ENCODE peak calls at places on chromosomes 6 and 20, in five cellular contexts. W is RWPE1, B is BE2C, H is SK-N-SH, M is PC-3. D is an unnamed sample.

GRCh38 chr20:54063998-54064676 is 6.3 kb downstream of the BCAS1 start:
- DNase-seq in W (no peak), H (no peak), B (no peak), M (no peak), D (peak)

GRCh38 chr20:57968111-57968510 is 258.3 kb upstream of the PMEPA1 start:
- DNase-seq in M (no peak), B (no peak), W (no peak), H (no peak), D (no peak)

GRCh38 chr6:128265706-128266105 is 254.7 kb downstream of the PTPRK start:
- DNase-seq in H (no peak), W (no peak), M (no peak), B (no peak), D (no peak)

GRCh38 chr6:149942461-149942829 is 631 bp downstream of the ULBP2 start:
- DNase-seq in W (no peak), B (no peak), H (no peak), M (no peak), D (no peak)

GRCh38 chr6:112571486-112571885 is 224.4 kb downstream of the RFPL4B start:
- DNase-seq in M (peak), H (no peak), B (no peak), W (no peak), D (no peak)

GRCh38 chr6:43074847-43075741 is 1.0 kb upstream of the PTK7 start:
- DNase-seq in M (no peak), H (no peak), W (no peak), B (no peak), D (no peak)

GRCh38 chr20:51931321-51931720 is 129.0 kb upstream of the SALL4 start:
- DNase-seq in M (no peak), W (no peak), H (no peak), B (no peak), D (no peak)

GRCh38 chr6:158835616-158836221 is 16.6 kb upstream of the EZR start:
- DNase-seq in B (peak), W (no peak), H (no peak), M (no peak), D (no peak)

GRCh38 chr6:112802154-112802553 is 455.0 kb downstream of the RFPL4B start:
- DNase-seq in H (no peak), W (peak), M (peak), B (no peak), D (no peak)

GRCh38 chr20:60837386-60837785 is 414.7 kb upstream of the CDH4 start:
- DNase-seq in H (no peak), M (no peak), B (no peak), W (no peak), D (no peak)

GRCh38 chr20:47099749-47100515 is 205.3 kb downstream of the EYA2 start:
- DNase-seq in B (no peak), W (no peak), H (no peak), M (peak), D (no peak)

GRCh38 chr6:3270258-3270657 is 11.5 kb downstream of the PSMG4 start:
- DNase-seq in M (no peak), B (no peak), W (no peak), H (no peak), D (no peak)

DNA sequence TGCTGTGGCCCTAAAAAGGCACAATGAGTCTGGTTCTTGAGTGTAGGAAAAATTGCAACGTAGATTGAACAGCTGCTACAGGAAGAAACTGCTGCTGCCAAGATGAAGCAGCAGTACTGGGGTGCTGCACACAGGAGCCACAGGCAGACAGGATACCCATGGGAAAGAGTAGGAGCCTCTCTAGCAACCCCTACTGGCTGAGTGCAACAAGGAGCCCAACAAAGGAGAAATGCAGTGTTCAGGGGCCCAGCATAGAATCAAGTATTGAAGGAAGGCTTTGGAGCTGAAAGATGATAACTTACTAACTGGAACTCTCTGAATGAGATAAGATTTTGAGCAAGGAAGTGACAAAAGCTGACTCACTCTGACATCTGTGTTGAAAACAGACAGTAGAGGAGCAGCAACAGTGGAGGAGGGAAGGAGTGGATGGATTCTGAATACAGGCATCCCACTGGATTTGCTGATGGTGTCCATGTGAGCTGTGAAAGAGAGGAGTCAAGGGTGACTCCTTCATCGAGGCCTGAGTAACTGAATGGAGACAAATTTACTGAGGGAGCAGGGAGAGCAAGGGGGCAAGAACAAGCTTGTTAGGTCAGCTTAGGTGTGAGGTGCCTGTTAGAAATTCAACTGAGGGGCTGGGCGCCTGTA is 534.7 kb upstream of the JARID2 start:
- DNase-seq in B (peak), M (peak), W (peak), H (peak), D (no peak)
- TF ChIP-seq CTCF in B (peak), M (peak), W (no peak), H (peak), D (peak)

GRCh38 chr20:9066196-9066595 is 2.7 kb upstream of the PLCB4 start:
- DNase-seq in H (no peak), M (no peak), W (no peak), B (no peak), D (no peak)

GRCh38 chr20:9070304-9070703 is 1.4 kb downstream of the PLCB4 start:
- DNase-seq in H (no peak), W (no peak), M (no peak), B (no peak), D (no peak)

GRCh38 chr20:9071976-9072726 is 3.3 kb downstream of the PLCB4 start:
- DNase-seq in M (peak), W (no peak), B (no peak), H (no peak), D (no peak)

GRCh38 chr20:9068232-9068781 is 580 bp upstream of the PLCB4 start:
- DNase-seq in W (peak), M (peak), H (peak), B (peak), D (no peak)

GRCh38 chr20:9068896-9069663 is at the start of gene PLCB4:
- DNase-seq in H (peak), B (peak), W (peak), M (peak), D (no peak)
- TF ChIP-seq CTCF in H (no peak), B (no peak), W (no peak), M (no peak), D (no peak)

GRCh38 chr6:141580988-141581387 is 551.7 kb upstream of the GJE1 start:
- DNase-seq in B (no peak), W (peak), H (no peak), M (peak), D (no peak)

GRCh38 chr6:141580121-141580520 is 552.6 kb upstream of the GJE1 start:
- DNase-seq in H (no peak), M (no peak), W (no peak), B (no peak), D (no peak)
- TF ChIP-seq CTCF in H (no peak), M (no peak), W (no peak), B (no peak), D (no peak)

DNA sequence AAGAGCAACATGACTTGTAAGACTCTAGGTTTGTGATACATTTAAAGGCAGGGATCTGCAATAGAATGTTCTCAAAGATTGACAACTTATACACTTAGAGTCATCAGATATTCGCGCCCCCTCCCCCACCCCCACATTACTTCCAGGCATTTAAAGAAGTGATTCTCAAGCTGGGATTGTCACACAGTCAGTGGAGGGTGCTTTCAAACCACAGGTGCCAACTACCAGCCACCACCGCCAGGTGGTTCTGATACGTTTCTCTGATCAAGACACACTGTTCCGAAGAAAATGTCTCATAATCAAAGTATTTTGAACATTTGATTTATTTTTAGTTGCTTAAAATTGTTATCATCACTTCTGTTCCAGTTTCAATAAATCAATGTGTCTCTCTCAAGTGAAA is 357.5 kb downstream of the ESR1 start:
- DNase-seq in B (no peak), W (no peak), M (no peak), H (no peak), D (no peak)
- TF ChIP-seq CTCF in B (no peak), W (no peak), M (no peak), H (no peak), D (no peak)

GRCh38 chr6:135257641-135258405 is 76.7 kb downstream of the MYB start:
- DNase-seq in H (no peak), M (no peak), B (no peak), W (no peak), D (no peak)
- TF ChIP-seq CTCF in H (no peak), M (peak), B (no peak), W (no peak), D (no peak)